ENCODE peak calls at places on chromosomes 13 and 19, in eight cellular contexts. One of them, this sample, is unnamed.
A peak's percentile ranks its signal among the peaks of the same experiment; 100 is the strongest.

GRCh38 chr19:12090807-12091206 is 26.3 kb downstream of the ZNF844 start:
- DNase-seq in progenitor cell of endocrine pancreas: peak; percentile 30
- DNase-seq in left colon: peak; percentile 30
- DNase-seq in MV-4-11: no peak
- DNase-seq in HT1080: peak; percentile 28
- DNase-seq in MCF 10A: no peak
- DNase-seq in tibial nerve: peak; percentile 61
- DNase-seq in Peyer's patch: peak; percentile 31
- DNase-seq in this sample: peak; percentile 56

GRCh38 chr19:8302357-8302691 is 5.8 kb downstream of the CD320 start:
- DNase-seq in progenitor cell of endocrine pancreas: peak; percentile 5
- DNase-seq in left colon: no peak
- DNase-seq in MV-4-11: no peak
- DNase-seq in HT1080: no peak
- DNase-seq in MCF 10A: no peak
- DNase-seq in tibial nerve: peak; percentile 4
- DNase-seq in Peyer's patch: peak; percentile 15
- DNase-seq in this sample: peak; percentile 71

GRCh38 chr19:10010247-10010691 is at the start of gene COL5A3:
- DNase-seq in progenitor cell of endocrine pancreas: no peak
- DNase-seq in left colon: peak; percentile 48
- DNase-seq in MV-4-11: no peak
- DNase-seq in HT1080: no peak
- DNase-seq in MCF 10A: peak; percentile 49
- DNase-seq in tibial nerve: peak; percentile 46
- DNase-seq in Peyer's patch: no peak
- DNase-seq in this sample: peak; percentile 88

GRCh38 chr13:48125794-48126228 is 30.9 kb upstream of the MED4 start:
- DNase-seq in progenitor cell of endocrine pancreas: no peak
- DNase-seq in left colon: no peak
- DNase-seq in MV-4-11: no peak
- DNase-seq in HT1080: no peak
- DNase-seq in MCF 10A: no peak
- DNase-seq in tibial nerve: peak; percentile 49
- DNase-seq in Peyer's patch: no peak
- DNase-seq in this sample: no peak

GRCh38 chr19:15534957-15535864 is 26.9 kb downstream of the CYP4F22 start:
- DNase-seq in progenitor cell of endocrine pancreas: no peak
- DNase-seq in left colon: no peak
- DNase-seq in MV-4-11: no peak
- DNase-seq in HT1080: no peak
- DNase-seq in MCF 10A: no peak
- DNase-seq in tibial nerve: no peak
- DNase-seq in Peyer's patch: no peak
- DNase-seq in this sample: no peak

GRCh38 chr13:100789481-100789880 is 114.9 kb upstream of the TMTC4 start:
- DNase-seq in progenitor cell of endocrine pancreas: no peak
- DNase-seq in left colon: no peak
- DNase-seq in MV-4-11: no peak
- DNase-seq in HT1080: peak; percentile 77
- DNase-seq in MCF 10A: peak; percentile 14
- DNase-seq in tibial nerve: no peak
- DNase-seq in Peyer's patch: no peak
- DNase-seq in this sample: no peak

GRCh38 chr13:20980420-20980819 is 77.9 kb upstream of the XPO4 start:
- DNase-seq in progenitor cell of endocrine pancreas: no peak
- DNase-seq in left colon: no peak
- DNase-seq in MV-4-11: peak; percentile 56
- DNase-seq in HT1080: no peak
- DNase-seq in MCF 10A: no peak
- DNase-seq in tibial nerve: no peak
- DNase-seq in Peyer's patch: no peak
- DNase-seq in this sample: no peak

GRCh38 chr19:47305309-47305751 is 4.3 kb upstream of the C5AR1 start:
- DNase-seq in progenitor cell of endocrine pancreas: peak; percentile 64
- DNase-seq in left colon: peak; percentile 48
- DNase-seq in MV-4-11: peak; percentile 65
- DNase-seq in HT1080: peak; percentile 58
- DNase-seq in MCF 10A: peak; percentile 84
- DNase-seq in tibial nerve: peak; percentile 77
- DNase-seq in Peyer's patch: peak; percentile 47
- DNase-seq in this sample: peak; percentile 78

GRCh38 chr19:30335306-30335886 is 36.8 kb upstream of the ZNF536 start:
- DNase-seq in progenitor cell of endocrine pancreas: no peak
- DNase-seq in left colon: peak; percentile 15
- DNase-seq in MV-4-11: no peak
- DNase-seq in HT1080: no peak
- DNase-seq in MCF 10A: no peak
- DNase-seq in tibial nerve: no peak
- DNase-seq in Peyer's patch: no peak
- DNase-seq in this sample: no peak

GRCh38 chr13:61685683-61686013 is 270.0 kb upstream of the PCDH20 start:
- DNase-seq in progenitor cell of endocrine pancreas: no peak
- DNase-seq in left colon: no peak
- DNase-seq in MV-4-11: no peak
- DNase-seq in HT1080: peak; percentile 49
- DNase-seq in MCF 10A: peak; percentile 46
- DNase-seq in tibial nerve: no peak
- DNase-seq in Peyer's patch: no peak
- DNase-seq in this sample: no peak

GRCh38 chr19:49672131-49672919 is 4.7 kb upstream of the PRMT1 start:
- DNase-seq in progenitor cell of endocrine pancreas: peak; percentile 83
- DNase-seq in left colon: peak; percentile 78
- DNase-seq in MV-4-11: peak; percentile 56
- DNase-seq in HT1080: peak; percentile 63
- DNase-seq in MCF 10A: peak; percentile 76
- DNase-seq in tibial nerve: peak; percentile 61
- DNase-seq in Peyer's patch: peak; percentile 68
- DNase-seq in this sample: peak; percentile 89

GRCh38 chr13:83215627-83216026 is 666.6 kb downstream of the SLITRK1 start:
- DNase-seq in progenitor cell of endocrine pancreas: no peak
- DNase-seq in left colon: no peak
- DNase-seq in MV-4-11: no peak
- DNase-seq in HT1080: peak; percentile 57
- DNase-seq in MCF 10A: peak; percentile 32
- DNase-seq in tibial nerve: no peak
- DNase-seq in Peyer's patch: no peak
- DNase-seq in this sample: no peak

GRCh38 chr13:97411894-97412460 is 22.0 kb upstream of the RAP2A start:
- DNase-seq in progenitor cell of endocrine pancreas: no peak
- DNase-seq in left colon: no peak
- DNase-seq in MV-4-11: no peak
- DNase-seq in HT1080: no peak
- DNase-seq in MCF 10A: no peak
- DNase-seq in tibial nerve: no peak
- DNase-seq in Peyer's patch: no peak
- DNase-seq in this sample: no peak

GRCh38 chr19:4023600-4024398 is 16.3 kb downstream of the PIAS4 start:
- DNase-seq in progenitor cell of endocrine pancreas: no peak
- DNase-seq in left colon: no peak
- DNase-seq in MV-4-11: no peak
- DNase-seq in HT1080: no peak
- DNase-seq in MCF 10A: no peak
- DNase-seq in tibial nerve: no peak
- DNase-seq in Peyer's patch: no peak
- DNase-seq in this sample: no peak

GRCh38 chr19:11137542-11138384 is 17.8 kb downstream of the SPC24 start:
- DNase-seq in progenitor cell of endocrine pancreas: peak; percentile 42
- DNase-seq in left colon: peak; percentile 72
- DNase-seq in MV-4-11: peak; percentile 73
- DNase-seq in HT1080: peak; percentile 89
- DNase-seq in MCF 10A: peak; percentile 95
- DNase-seq in tibial nerve: peak; percentile 91
- DNase-seq in Peyer's patch: peak; percentile 49
- DNase-seq in this sample: peak; percentile 83

GRCh38 chr19:35519291-35519690 is 5.8 kb upstream of the DMKN start:
- DNase-seq in progenitor cell of endocrine pancreas: no peak
- DNase-seq in left colon: no peak
- DNase-seq in MV-4-11: no peak
- DNase-seq in HT1080: peak; percentile 70
- DNase-seq in MCF 10A: peak; percentile 61
- DNase-seq in tibial nerve: no peak
- DNase-seq in Peyer's patch: no peak
- DNase-seq in this sample: no peak

GRCh38 chr19:19126102-19126501 is 12.2 kb downstream of the TMEM161A start:
- DNase-seq in progenitor cell of endocrine pancreas: no peak
- DNase-seq in left colon: no peak
- DNase-seq in MV-4-11: no peak
- DNase-seq in HT1080: no peak
- DNase-seq in MCF 10A: no peak
- DNase-seq in tibial nerve: no peak
- DNase-seq in Peyer's patch: no peak
- DNase-seq in this sample: no peak